ENCODE peak calls at places on chromosome 15, in eight cellular contexts. M is nephron progenitor cell, U is GM10248, I is Calu3, X is heart left ventricle, K is tibial artery, H is fibroblast of the aortic adventitia, D is HFFc6. B is an unnamed sample.

GRCh38 chr15:45734244-45734643 is 99.4 kb downstream of the SQOR start:
- DNase-seq in H (no peak), M (no peak), K (no peak), X (no peak), U (no peak), I (no peak), D (no peak), B (no peak)

GRCh38 chr15:65033659-65034269 is 4.3 kb upstream of the MTFMT start:
- DNase-seq in K (no peak), D (peak), H (peak), U (peak), I (no peak), M (no peak), X (no peak), B (peak)

GRCh38 chr15:79989682-79990081 is 18.7 kb upstream of the BCL2A1 start:
- DNase-seq in U (no peak), K (no peak), I (no peak), M (no peak), H (peak), D (peak), X (no peak), B (peak)

GRCh38 chr15:86555939-86556725 is 476.5 kb downstream of the AGBL1 start:
- DNase-seq in H (no peak), M (no peak), K (no peak), X (no peak), U (no peak), I (no peak), D (no peak), B (no peak)

GRCh38 chr15:42163947-42164550 is 7.6 kb upstream of the PLA2G4F start:
- DNase-seq in K (no peak), U (no peak), X (no peak), D (no peak), M (no peak), I (no peak), H (no peak), B (no peak)

GRCh38 chr15:72474466-72474911 is 359 bp downstream of the ARIH1 start:
- DNase-seq in D (no peak), M (peak), I (no peak), X (no peak), H (no peak), U (no peak), K (no peak), B (peak)

GRCh38 chr15:80246425-80246894 is 5.6 kb downstream of the CTXND1 start:
- DNase-seq in U (no peak), D (no peak), I (no peak), M (no peak), H (no peak), K (no peak), X (peak), B (no peak)

GRCh38 chr15:101545548-101546505 is 56.3 kb upstream of the PCSK6 start:
- DNase-seq in K (no peak), U (no peak), H (no peak), D (no peak), X (no peak), M (no peak), I (no peak), B (no peak)

GRCh38 chr15:62584301-62585235 is 419.5 kb upstream of the C2CD4B start:
- DNase-seq in M (no peak), D (no peak), I (no peak), K (peak), X (no peak), U (no peak), H (no peak), B (no peak)

GRCh38 chr15:39667382-39668127 is 86.7 kb downstream of the THBS1 start:
- DNase-seq in U (no peak), H (no peak), D (no peak), K (no peak), M (no peak), X (no peak), I (no peak), B (no peak)

GRCh38 chr15:93658026-93658790 is 569.2 kb upstream of the RGMA start:
- DNase-seq in K (no peak), X (no peak), U (no peak), H (no peak), I (no peak), D (no peak), M (no peak), B (no peak)

GRCh38 chr15:60444289-60444912 is 34.5 kb downstream of the ICE2 start:
- DNase-seq in K (no peak), M (no peak), U (no peak), D (peak), X (no peak), I (peak), H (peak), B (peak)

GRCh38 chr15:39628821-39629220 is 47.9 kb downstream of the THBS1 start:
- DNase-seq in D (no peak), X (no peak), K (no peak), I (no peak), U (no peak), M (no peak), H (peak), B (no peak)

GRCh38 chr15:93497256-93497655 is 408.2 kb upstream of the RGMA start:
- DNase-seq in K (no peak), M (no peak), D (no peak), X (no peak), H (no peak), U (no peak), I (no peak), B (no peak)

GRCh38 chr15:70376929-70377691 is 279.4 kb upstream of the TLE3 start:
- DNase-seq in I (peak), X (peak), D (peak), U (no peak), M (peak), H (peak), K (peak), B (peak)

GRCh38 chr15:36365963-36366362 is 213.5 kb upstream of the CDIN1 start:
- DNase-seq in X (no peak), H (no peak), M (no peak), U (no peak), K (no peak), I (no peak), D (no peak), B (peak)

GRCh38 chr15:87155771-87156170 is 1076.1 kb downstream of the AGBL1 start:
- DNase-seq in X (no peak), M (no peak), U (no peak), D (peak), H (peak), K (no peak), I (no peak), B (no peak)

GRCh38 chr15:66115568-66116206 is 137.9 kb downstream of the MEGF11 start:
- DNase-seq in I (no peak), M (no peak), H (no peak), X (no peak), U (no peak), K (no peak), D (no peak), B (peak)

GRCh38 chr15:77028451-77029165 is 33.7 kb downstream of the PSTPIP1 start:
- DNase-seq in M (no peak), X (peak), U (no peak), H (no peak), I (no peak), K (peak), D (no peak), B (no peak)

GRCh38 chr15:87739866-87740265 is 516.7 kb downstream of the NTRK3 start:
- DNase-seq in I (no peak), X (no peak), U (no peak), M (no peak), H (no peak), D (no peak), K (no peak), B (no peak)

GRCh38 chr15:71143373-71144310 is 28.4 kb downstream of the THSD4 start:
- DNase-seq in D (no peak), H (no peak), X (no peak), M (no peak), U (no peak), K (no peak), I (no peak), B (no peak)

GRCh38 chr15:39247574-39247973 is 333.3 kb upstream of the THBS1 start:
- DNase-seq in D (peak), U (no peak), I (no peak), H (peak), M (no peak), X (no peak), K (no peak), B (peak)

GRCh38 chr15:27722102-27722501 is 377.0 kb downstream of the OCA2 start:
- DNase-seq in D (no peak), K (no peak), X (no peak), U (no peak), M (no peak), H (no peak), I (no peak), B (no peak)

GRCh38 chr15:60614862-60615771 is 136.2 kb upstream of the ICE2 start:
- DNase-seq in D (no peak), M (no peak), I (peak), H (no peak), K (no peak), X (no peak), U (no peak), B (no peak)

GRCh38 chr15:51077565-51078153 is 17.0 kb downstream of the TNFAIP8L3 start:
- DNase-seq in D (peak), H (peak), I (no peak), X (peak), U (peak), K (peak), M (peak), B (peak)

GRCh38 chr15:58286541-58286940 is 145.2 kb upstream of the LIPC start:
- DNase-seq in K (no peak), H (no peak), I (no peak), X (no peak), D (no peak), U (no peak), M (no peak), B (no peak)

GRCh38 chr15:58748787-58749531 is 548 bp downstream of the ADAM10 start:
- DNase-seq in I (peak), K (peak), H (peak), D (peak), M (peak), X (peak), U (peak), B (no peak)

GRCh38 chr15:61003683-61004299 is 225.3 kb downstream of the RORA start:
- DNase-seq in K (no peak), U (no peak), M (no peak), X (no peak), I (no peak), H (no peak), D (no peak), B (no peak)

GRCh38 chr15:50134524-50135024 is 15.5 kb upstream of the ATP8B4 start:
- DNase-seq in U (no peak), D (peak), H (peak), I (no peak), X (no peak), M (no peak), K (no peak), B (peak)

GRCh38 chr15:96162322-96162721 is 168.2 kb upstream of the NR2F2 start:
- DNase-seq in M (no peak), H (no peak), D (no peak), I (no peak), X (no peak), U (no peak), K (no peak), B (no peak)

GRCh38 chr15:85495542-85495941 is 115.1 kb downstream of the AKAP13 start:
- DNase-seq in K (no peak), M (no peak), H (no peak), D (no peak), I (no peak), U (no peak), X (no peak), B (no peak)

GRCh38 chr15:47331796-47332480 is 385.4 kb upstream of the SEMA6D start:
- DNase-seq in H (peak), I (no peak), U (no peak), M (no peak), D (peak), X (no peak), K (no peak), B (peak)

GRCh38 chr15:73845507-73845906 is 27.9 kb upstream of the TBC1D21 start:
- DNase-seq in I (no peak), H (no peak), K (no peak), M (no peak), U (no peak), D (no peak), X (no peak), B (no peak)

DNA sequence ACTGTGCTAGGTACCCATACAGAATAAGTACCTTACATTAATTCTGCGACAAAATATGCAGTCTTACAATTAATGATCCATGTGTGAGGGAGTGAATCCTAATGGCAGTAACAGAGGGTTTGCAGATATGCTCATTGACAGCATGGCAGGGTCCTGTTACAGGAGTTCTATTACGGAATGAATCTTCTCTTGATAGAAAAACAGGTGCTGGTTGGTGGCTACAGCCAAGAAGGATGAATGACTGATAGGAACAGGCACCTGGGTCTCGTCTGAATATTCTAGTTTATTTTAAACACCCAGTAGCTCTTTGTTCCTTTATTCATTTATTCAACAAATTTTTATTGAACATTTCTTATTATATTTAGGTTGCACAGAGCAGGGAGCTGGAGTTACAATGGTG is 22.8 kb downstream of the PGBD4 start:
- DNase-seq in U (no peak), I (no peak), D (no peak), M (no peak), K (no peak), X (no peak), H (no peak), B (no peak)
- TF ChIP-seq CTCF in U (no peak), I (no peak), D (no peak), M (no peak), K (no peak), X (no peak), H (no peak), B (no peak)

GRCh38 chr15:83516935-83517334 is 69.8 kb downstream of the SH3GL3 start:
- DNase-seq in K (no peak), X (no peak), M (no peak), H (peak), D (peak), I (no peak), U (no peak), B (peak)
- TF ChIP-seq CTCF in K (no peak), X (no peak), M (no peak), H (no peak), D (no peak), I (no peak), U (no peak), B (no peak)

GRCh38 chr15:89778861-89779260 is 2.7 kb downstream of the MESP2 start:
- DNase-seq in H (no peak), I (no peak), D (no peak), X (no peak), U (no peak), M (no peak), K (no peak), B (no peak)
- TF ChIP-seq CTCF in H (no peak), I (no peak), D (no peak), X (no peak), U (no peak), M (no peak), K (no peak), B (no peak)

DNA sequence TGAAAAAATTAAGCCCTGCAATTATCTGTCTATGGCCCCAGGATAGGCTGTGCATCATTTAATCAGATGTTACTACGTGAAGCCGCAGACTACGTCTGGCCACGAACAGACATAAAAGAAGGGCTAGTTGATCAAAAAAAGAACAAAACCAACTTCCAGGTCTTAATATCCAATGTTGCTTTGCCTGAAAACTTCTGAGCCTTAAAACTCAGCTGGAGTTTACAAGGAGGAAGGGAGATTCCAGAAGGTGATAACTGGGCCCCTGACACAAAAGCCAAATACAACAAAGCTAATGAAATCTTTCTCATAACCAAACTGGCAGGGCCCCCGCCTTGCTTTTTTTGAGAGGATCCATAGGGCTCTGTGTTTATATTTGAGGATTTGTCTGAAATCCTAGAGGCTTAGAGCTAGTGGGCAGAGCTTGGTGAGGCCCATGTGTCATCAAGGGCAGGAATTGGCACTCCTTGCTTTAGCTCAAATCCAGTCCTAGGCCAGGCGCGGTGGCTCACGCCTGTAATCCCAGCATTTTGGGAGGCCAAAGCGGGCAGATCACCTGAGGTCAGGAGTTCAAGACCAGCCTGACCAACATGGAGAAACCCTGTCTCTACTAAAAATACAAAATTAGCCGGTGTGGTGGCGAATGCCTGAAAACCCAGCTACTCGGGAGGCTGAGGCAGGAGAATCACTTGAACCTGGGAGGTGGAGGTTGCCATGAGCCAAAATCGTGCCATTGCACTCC is 111.6 kb upstream of the TRPM1 start:
- DNase-seq in U (no peak), K (no peak), X (no peak), D (no peak), H (no peak), I (no peak), M (no peak), B (no peak)
- TF ChIP-seq CTCF in U (no peak), K (no peak), X (no peak), D (no peak), H (no peak), I (no peak), M (no peak), B (no peak)